ENCODE peak calls at places on chromosomes 3 and 15, in four cellular contexts. One of them, this sample, is unnamed.

GRCh38 chr3:17033516-17034168 is 148.9 kb downstream of the PLCL2 start:
- DNase-seq in RWPE1: no peak
- DNase-seq in left ventricle myocardium inferior: no peak
- DNase-seq in upper lobe of right lung: no peak
- DNase-seq in this sample: no peak

GRCh38 chr3:124780767-124781485 is 50.7 kb downstream of the UMPS start:
- DNase-seq in RWPE1: no peak
- DNase-seq in left ventricle myocardium inferior: peak
- DNase-seq in upper lobe of right lung: peak
- DNase-seq in this sample: peak

GRCh38 chr3:35900079-35900478 is 260.8 kb downstream of the ARPP21 start:
- DNase-seq in RWPE1: no peak
- DNase-seq in upper lobe of right lung: no peak
- DNase-seq in left ventricle myocardium inferior: no peak
- DNase-seq in this sample: no peak

GRCh38 chr3:177597325-177598109 is 400.2 kb upstream of the TBL1XR1 start:
- DNase-seq in RWPE1: peak
- DNase-seq in upper lobe of right lung: no peak
- DNase-seq in left ventricle myocardium inferior: no peak
- DNase-seq in this sample: no peak

GRCh38 chr3:194296832-194297666 is 54.1 kb downstream of the CPN2 start:
- DNase-seq in RWPE1: no peak
- DNase-seq in upper lobe of right lung: peak
- DNase-seq in left ventricle myocardium inferior: no peak
- DNase-seq in this sample: peak

GRCh38 chr15:58546635-58547627 is 115.1 kb downstream of the LIPC start:
- DNase-seq in RWPE1: peak
- DNase-seq in upper lobe of right lung: peak
- DNase-seq in left ventricle myocardium inferior: peak
- DNase-seq in this sample: no peak

GRCh38 chr15:78360426-78360825 is 20.3 kb downstream of the CRABP1 start:
- DNase-seq in RWPE1: no peak
- DNase-seq in upper lobe of right lung: no peak
- DNase-seq in left ventricle myocardium inferior: peak
- DNase-seq in this sample: no peak

GRCh38 chr15:34059476-34059875 is 20.5 kb upstream of the AVEN start:
- DNase-seq in RWPE1: no peak
- DNase-seq in upper lobe of right lung: no peak
- DNase-seq in left ventricle myocardium inferior: no peak
- DNase-seq in this sample: no peak

GRCh38 chr15:89206908-89207331 is 14.5 kb downstream of the RLBP1 start:
- DNase-seq in upper lobe of right lung: peak
- DNase-seq in left ventricle myocardium inferior: peak
- DNase-seq in RWPE1: peak
- DNase-seq in this sample: peak

GRCh38 chr3:61954097-61954528 is 392.7 kb downstream of the PTPRG start:
- DNase-seq in left ventricle myocardium inferior: no peak
- DNase-seq in upper lobe of right lung: no peak
- DNase-seq in RWPE1: no peak
- DNase-seq in this sample: no peak

GRCh38 chr15:101100593-101101442 is 151.0 kb downstream of the CHSY1 start:
- DNase-seq in left ventricle myocardium inferior: no peak
- DNase-seq in RWPE1: no peak
- DNase-seq in upper lobe of right lung: no peak
- DNase-seq in this sample: no peak

GRCh38 chr3:32340039-32340438 is 51.6 kb upstream of the CMTM7 start:
- DNase-seq in upper lobe of right lung: no peak
- DNase-seq in left ventricle myocardium inferior: no peak
- DNase-seq in RWPE1: peak
- DNase-seq in this sample: peak

GRCh38 chr3:72820405-72820804 is 27.8 kb downstream of the SHQ1 start:
- DNase-seq in RWPE1: no peak
- DNase-seq in left ventricle myocardium inferior: no peak
- DNase-seq in upper lobe of right lung: no peak
- DNase-seq in this sample: no peak

GRCh38 chr3:156693166-156693565 is 18.8 kb downstream of the TIPARP start:
- DNase-seq in left ventricle myocardium inferior: no peak
- DNase-seq in RWPE1: no peak
- DNase-seq in upper lobe of right lung: no peak
- DNase-seq in this sample: no peak

GRCh38 chr3:71710906-71711494 is 14.2 kb downstream of the EIF4E3 start:
- DNase-seq in upper lobe of right lung: no peak
- DNase-seq in left ventricle myocardium inferior: no peak
- DNase-seq in RWPE1: peak
- DNase-seq in this sample: no peak

GRCh38 chr3:133833880-133834620 is 28.4 kb downstream of the SRPRB start:
- DNase-seq in left ventricle myocardium inferior: no peak
- DNase-seq in RWPE1: no peak
- DNase-seq in upper lobe of right lung: peak
- DNase-seq in this sample: no peak

GRCh38 chr3:71581981-71582611 is 1.4 kb downstream of the FOXP1 start:
- DNase-seq in upper lobe of right lung: peak
- DNase-seq in left ventricle myocardium inferior: peak
- DNase-seq in RWPE1: no peak
- DNase-seq in this sample: peak

GRCh38 chr3:169661567-169662214 is 1.8 kb downstream of the MECOM start:
- DNase-seq in upper lobe of right lung: peak
- DNase-seq in RWPE1: peak
- DNase-seq in left ventricle myocardium inferior: peak
- DNase-seq in this sample: peak

GRCh38 chr15:29208352-29208751 is 61.3 kb downstream of the NSMCE3 start:
- DNase-seq in upper lobe of right lung: no peak
- DNase-seq in RWPE1: peak
- DNase-seq in left ventricle myocardium inferior: no peak
- DNase-seq in this sample: no peak

GRCh38 chr3:96996009-96996408 is 181.6 kb downstream of the EPHA6 start:
- DNase-seq in left ventricle myocardium inferior: no peak
- DNase-seq in RWPE1: no peak
- DNase-seq in upper lobe of right lung: no peak
- DNase-seq in this sample: no peak

GRCh38 chr3:71513495-71513894 is 70.0 kb downstream of the FOXP1 start:
- DNase-seq in upper lobe of right lung: no peak
- DNase-seq in left ventricle myocardium inferior: no peak
- DNase-seq in RWPE1: no peak
- DNase-seq in this sample: no peak

GRCh38 chr15:39242345-39242744 is 338.5 kb upstream of the THBS1 start:
- DNase-seq in RWPE1: no peak
- DNase-seq in left ventricle myocardium inferior: no peak
- DNase-seq in upper lobe of right lung: no peak
- DNase-seq in this sample: no peak
- TF ChIP-seq CTCF in RWPE1: no peak
- TF ChIP-seq CTCF in left ventricle myocardium inferior: no peak
- TF ChIP-seq CTCF in upper lobe of right lung: no peak
- TF ChIP-seq CTCF in this sample: no peak

DNA sequence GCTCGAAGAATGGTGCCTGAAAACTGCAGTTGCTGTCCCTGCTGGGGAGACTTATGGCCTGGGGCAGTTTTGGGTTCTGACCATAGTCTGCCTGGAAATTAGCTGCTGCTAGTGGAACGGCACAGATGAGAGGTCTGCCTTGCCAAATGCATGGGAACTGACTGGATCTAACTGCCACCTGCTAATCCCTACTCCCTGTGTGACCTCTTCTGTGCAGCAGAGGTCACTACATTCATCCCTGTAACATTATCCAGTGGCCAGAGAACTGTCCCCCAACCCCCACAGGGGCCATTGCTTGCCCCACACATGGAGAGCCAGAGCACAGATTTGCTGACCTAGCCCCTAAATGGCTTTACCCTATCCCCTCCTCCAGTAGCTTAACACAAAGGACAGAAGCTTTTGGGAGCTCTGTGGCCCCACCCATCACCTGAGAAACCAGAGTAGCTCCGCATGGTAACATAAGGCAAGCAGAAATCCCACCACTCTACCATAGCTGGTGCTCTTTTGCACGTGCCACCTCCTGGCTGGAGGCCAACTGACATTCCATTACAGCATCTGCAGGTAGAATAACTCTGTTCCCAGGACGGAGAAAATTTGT is 840.0 kb downstream of the EPHA3 start:
- DNase-seq in upper lobe of right lung: no peak
- DNase-seq in RWPE1: no peak
- DNase-seq in left ventricle myocardium inferior: no peak
- DNase-seq in this sample: no peak
- TF ChIP-seq CTCF in upper lobe of right lung: no peak
- TF ChIP-seq CTCF in RWPE1: no peak
- TF ChIP-seq CTCF in left ventricle myocardium inferior: no peak
- TF ChIP-seq CTCF in this sample: no peak

DNA sequence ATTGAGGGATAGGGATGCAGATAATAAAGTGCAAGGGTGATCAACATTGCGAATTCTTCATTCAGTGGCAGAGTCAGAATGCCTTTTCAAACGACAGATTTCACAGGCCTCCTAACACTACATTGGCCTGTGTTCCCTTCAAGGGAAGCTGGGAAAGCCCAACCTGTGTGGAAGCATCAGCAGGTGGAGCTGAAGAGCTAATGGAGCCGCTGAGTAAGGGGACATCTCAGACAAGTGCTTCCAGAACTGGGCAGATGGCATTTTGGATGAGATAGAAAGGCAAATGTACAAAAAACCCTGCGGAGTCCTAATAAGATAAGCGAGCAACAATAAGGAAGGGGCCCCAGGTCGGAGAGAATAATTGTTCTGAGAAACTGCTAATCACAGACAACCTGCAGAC is 8.5 kb upstream of the SLC24A5 start:
- DNase-seq in RWPE1: peak
- DNase-seq in left ventricle myocardium inferior: no peak
- DNase-seq in upper lobe of right lung: no peak
- DNase-seq in this sample: peak
- TF ChIP-seq CTCF in RWPE1: peak
- TF ChIP-seq CTCF in left ventricle myocardium inferior: peak
- TF ChIP-seq CTCF in upper lobe of right lung: no peak
- TF ChIP-seq CTCF in this sample: no peak

GRCh38 chr3:131549340-131549739 is 46.6 kb upstream of the MRPL3 start:
- DNase-seq in left ventricle myocardium inferior: no peak
- DNase-seq in RWPE1: no peak
- DNase-seq in upper lobe of right lung: no peak
- DNase-seq in this sample: peak
- TF ChIP-seq CTCF in left ventricle myocardium inferior: peak
- TF ChIP-seq CTCF in RWPE1: no peak
- TF ChIP-seq CTCF in upper lobe of right lung: peak
- TF ChIP-seq CTCF in this sample: peak

GRCh38 chr15:74373731-74374647 is 6.5 kb upstream of the CYP11A1 start:
- DNase-seq in upper lobe of right lung: peak
- DNase-seq in RWPE1: peak
- DNase-seq in left ventricle myocardium inferior: peak
- DNase-seq in this sample: peak

GRCh38 chr15:74376825-74377581 is 9.6 kb upstream of the CYP11A1 start:
- DNase-seq in RWPE1: no peak
- DNase-seq in left ventricle myocardium inferior: no peak
- DNase-seq in upper lobe of right lung: no peak
- DNase-seq in this sample: no peak

GRCh38 chr15:74376226-74376625 is 8.8 kb upstream of the CYP11A1 start:
- DNase-seq in upper lobe of right lung: no peak
- DNase-seq in left ventricle myocardium inferior: no peak
- DNase-seq in RWPE1: no peak
- DNase-seq in this sample: no peak

GRCh38 chr15:74374648-74375302 is 7.3 kb upstream of the CYP11A1 start:
- DNase-seq in RWPE1: no peak
- DNase-seq in upper lobe of right lung: no peak
- DNase-seq in left ventricle myocardium inferior: no peak
- DNase-seq in this sample: no peak

DNA sequence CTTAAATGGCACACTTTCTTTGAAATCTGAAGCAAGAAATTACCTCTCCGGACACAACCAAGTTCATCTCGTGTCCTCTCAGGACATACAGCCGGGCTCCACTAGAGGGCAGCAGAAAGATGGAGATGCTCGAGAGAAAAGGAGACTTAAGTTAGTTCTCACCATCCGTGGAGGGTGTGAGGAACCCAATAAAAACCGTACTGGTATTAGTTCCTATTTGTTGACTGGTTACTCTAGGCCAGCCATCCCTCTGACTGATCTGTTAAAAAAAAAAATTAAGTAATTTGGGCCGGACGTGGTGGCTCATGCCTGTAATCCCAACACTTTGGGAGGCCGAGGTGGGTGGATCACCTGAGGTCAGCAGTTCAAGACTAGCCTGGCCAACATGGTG is 7.9 kb upstream of the CYP11A1 start:
- DNase-seq in RWPE1: peak
- DNase-seq in upper lobe of right lung: peak
- DNase-seq in left ventricle myocardium inferior: peak
- DNase-seq in this sample: peak
- TF ChIP-seq CTCF in RWPE1: peak
- TF ChIP-seq CTCF in upper lobe of right lung: peak
- TF ChIP-seq CTCF in left ventricle myocardium inferior: peak
- TF ChIP-seq CTCF in this sample: peak

DNA sequence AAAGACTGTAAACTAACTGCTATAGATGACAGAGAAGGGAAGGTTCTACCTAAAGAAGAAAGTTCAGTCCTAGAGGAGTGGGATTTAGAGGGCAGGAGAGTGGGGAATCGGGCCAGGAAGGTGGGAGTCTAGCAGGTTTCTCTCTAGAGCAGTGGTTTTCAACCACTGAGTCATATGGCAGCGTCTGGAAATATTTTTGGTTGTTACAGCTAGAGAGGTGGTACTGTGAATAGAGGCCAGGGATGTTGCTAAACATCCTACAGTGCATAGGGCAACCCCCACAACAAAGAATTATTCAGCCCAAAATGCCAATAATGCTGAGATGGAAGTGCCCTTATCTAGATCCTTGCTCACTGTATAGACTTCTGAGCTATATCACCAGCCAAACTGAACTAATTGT is 28.7 kb downstream of the ATP1B3 start:
- DNase-seq in RWPE1: no peak
- DNase-seq in upper lobe of right lung: no peak
- DNase-seq in left ventricle myocardium inferior: no peak
- DNase-seq in this sample: no peak
- TF ChIP-seq CTCF in RWPE1: no peak
- TF ChIP-seq CTCF in upper lobe of right lung: no peak
- TF ChIP-seq CTCF in left ventricle myocardium inferior: no peak
- TF ChIP-seq CTCF in this sample: no peak

DNA sequence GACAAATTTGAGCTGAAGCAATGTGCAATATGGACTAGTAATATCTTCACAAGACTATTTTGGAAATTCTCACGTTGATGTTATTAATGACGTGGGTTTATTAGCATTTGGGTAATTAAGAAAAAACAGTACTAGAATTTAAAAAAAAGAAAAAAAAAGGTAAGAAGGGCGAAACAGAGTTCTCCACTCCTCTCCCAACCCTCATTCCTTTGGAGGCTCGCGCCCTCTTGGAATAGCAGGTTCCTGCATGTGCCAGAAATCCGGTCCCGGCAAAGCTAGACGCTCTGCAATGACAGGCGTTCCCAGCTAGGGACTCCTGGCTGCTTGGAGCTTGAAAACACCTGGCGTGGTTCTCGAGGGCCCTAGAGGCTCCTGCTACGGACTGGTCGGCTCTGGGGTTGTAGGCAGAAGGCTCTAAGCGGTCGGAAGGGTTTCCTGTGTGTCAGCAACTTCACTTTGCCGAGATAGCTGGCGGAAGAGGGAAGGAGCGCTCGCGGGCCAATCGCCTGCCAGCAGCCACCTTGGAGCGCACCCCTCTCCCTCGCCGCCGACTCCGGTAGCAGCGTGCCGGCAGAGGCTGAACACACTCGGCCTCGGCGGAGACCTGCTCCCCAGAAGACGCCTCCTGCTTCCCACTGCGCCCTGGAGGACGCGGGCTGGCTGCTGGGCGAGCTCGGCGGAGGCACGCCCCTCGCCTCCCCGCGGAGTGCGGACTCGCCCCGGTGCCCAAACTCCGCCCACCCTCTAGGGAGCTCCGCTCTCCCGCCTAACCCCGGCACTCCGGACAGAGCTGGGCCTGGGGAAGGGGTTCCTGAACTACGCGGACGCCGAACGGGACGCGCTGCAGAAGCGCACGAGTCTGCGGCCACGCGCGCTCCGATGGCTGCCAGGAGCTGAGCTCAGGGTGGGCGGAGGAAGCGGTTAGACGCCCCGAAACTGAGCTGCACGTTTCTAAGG is at the start of gene P2RY1:
- DNase-seq in left ventricle myocardium inferior: peak
- DNase-seq in upper lobe of right lung: peak
- DNase-seq in RWPE1: peak
- DNase-seq in this sample: peak
- TF ChIP-seq CTCF in left ventricle myocardium inferior: peak
- TF ChIP-seq CTCF in upper lobe of right lung: peak
- TF ChIP-seq CTCF in RWPE1: no peak
- TF ChIP-seq CTCF in this sample: no peak

This sample was measured in endothelial cell.